ENCODE peak calls at places on chromosomes 13 and 19, in five cellular contexts. F, T, M, P and O are unnamed samples.

GRCh38 chr13:105213512-105213911 is 1322.0 kb downstream of the EFNB2 start:
- DNase-seq in F (no peak), T (no peak), M (no peak), P (no peak), O (no peak)

GRCh38 chr19:57437931-57438330 is 2.8 kb downstream of the ZNF749 start:
- DNase-seq in F (no peak), T (no peak), M (no peak), P (no peak), O (no peak)

GRCh38 chr19:1283207-1283916 is 2.3 kb upstream of the EFNA2 start:
- DNase-seq in F (no peak), T (no peak), M (no peak), P (no peak), O (no peak)

GRCh38 chr19:4260605-4261191 is 13.8 kb downstream of the YJU2 start:
- DNase-seq in F (no peak), T (no peak), M (no peak), P (no peak), O (no peak)

GRCh38 chr19:33397536-33398360 is 24.2 kb downstream of the CEBPG start:
- DNase-seq in F (no peak), T (no peak), M (no peak), P (peak), O (no peak)

GRCh38 chr13:105334211-105334610 is 1201.3 kb downstream of the EFNB2 start:
- DNase-seq in F (no peak), T (peak), M (no peak), P (no peak), O (no peak)

GRCh38 chr13:74067818-74068217 is 66.4 kb downstream of the KLF12 start:
- DNase-seq in F (no peak), T (no peak), M (no peak), P (no peak), O (no peak)

GRCh38 chr19:13726323-13726722 is 38.0 kb upstream of the MRI1 start:
- DNase-seq in F (no peak), T (no peak), M (no peak), P (no peak), O (no peak)

GRCh38 chr19:662207-662961 is 630 bp downstream of the RNF126 start:
- DNase-seq in F (peak), T (no peak), M (peak), P (peak), O (peak)

GRCh38 chr13:105545811-105546210 is 989.7 kb downstream of the EFNB2 start:
- DNase-seq in F (no peak), T (no peak), M (no peak), P (no peak), O (no peak)

GRCh38 chr19:5914358-5914774 is 312 bp downstream of the CAPS start:
- DNase-seq in F (no peak), T (no peak), M (no peak), P (peak), O (no peak)

GRCh38 chr13:109096101-109096500 is 466.7 kb downstream of the MYO16 start:
- DNase-seq in F (no peak), T (no peak), M (no peak), P (no peak), O (no peak)

GRCh38 chr19:11414544-11414943 is 4.6 kb downstream of the RGL3 start:
- DNase-seq in F (no peak), T (no peak), M (no peak), P (peak), O (no peak)

GRCh38 chr13:93450226-93450625 is 223.6 kb downstream of the GPC6 start:
- DNase-seq in F (no peak), T (peak), M (no peak), P (no peak), O (no peak)

GRCh38 chr13:80555796-80556195 is 214.9 kb upstream of the SPRY2 start:
- DNase-seq in F (no peak), T (no peak), M (no peak), P (no peak), O (no peak)

GRCh38 chr19:55641376-55642152 is 762 bp downstream of the ZNF580 start:
- DNase-seq in F (no peak), T (no peak), M (no peak), P (peak), O (no peak)

GRCh38 chr19:14081797-14082674 is 3.5 kb downstream of the C19orf67 start:
- DNase-seq in F (no peak), T (no peak), M (peak), P (peak), O (no peak)

GRCh38 chr19:17137417-17137816 is 61.8 kb downstream of the MYO9B start:
- DNase-seq in F (no peak), T (no peak), M (no peak), P (no peak), O (no peak)

GRCh38 chr19:38555200-38555599 is 62.6 kb downstream of the MAP4K1 start:
- DNase-seq in F (no peak), T (no peak), M (no peak), P (no peak), O (no peak)

GRCh38 chr13:51425410-51426042 is 27.3 kb downstream of the INTS6 start:
- DNase-seq in F (no peak), T (no peak), M (no peak), P (no peak), O (no peak)

GRCh38 chr19:17777840-17778620 is 16.9 kb upstream of the B3GNT3 start:
- DNase-seq in F (no peak), T (no peak), M (peak), P (peak), O (peak)

GRCh38 chr19:5536337-5536894 is 31.3 kb downstream of the TINCR start:
- DNase-seq in F (no peak), T (no peak), M (peak), P (peak), O (no peak)

GRCh38 chr13:62294210-62294609 is 878.6 kb upstream of the PCDH20 start:
- DNase-seq in F (no peak), T (no peak), M (no peak), P (no peak), O (no peak)

GRCh38 chr19:58395979-58396627 is 647 bp downstream of the RNF225 start:
- DNase-seq in F (no peak), T (no peak), M (no peak), P (no peak), O (no peak)

GRCh38 chr13:31092631-31093030 is 69.1 kb downstream of the HSPH1 start:
- DNase-seq in F (no peak), T (no peak), M (no peak), P (no peak), O (no peak)

GRCh38 chr13:31090921-31091624 is 70.6 kb downstream of the HSPH1 start:
- DNase-seq in F (no peak), T (no peak), M (no peak), P (peak), O (no peak)

GRCh38 chr13:31089649-31090048 is 72.1 kb downstream of the HSPH1 start:
- DNase-seq in F (no peak), T (no peak), M (no peak), P (no peak), O (no peak)

GRCh38 chr13:31090096-31090495 is 71.6 kb downstream of the HSPH1 start:
- DNase-seq in F (no peak), T (no peak), M (no peak), P (no peak), O (no peak)

GRCh38 chr13:31088826-31089420 is 72.8 kb downstream of the HSPH1 start:
- DNase-seq in F (no peak), T (no peak), M (no peak), P (no peak), O (no peak)
- TF ChIP-seq CTCF in F (no peak), T (no peak), M (no peak), P (no peak), O (no peak)

GRCh38 chr19:49616945-49617344 is 23.0 kb downstream of the RRAS start:
- DNase-seq in F (no peak), T (no peak), M (no peak), P (no peak), O (no peak)

GRCh38 chr19:49613374-49613773 is 22.4 kb downstream of the PRR12 start:
- DNase-seq in F (no peak), T (no peak), M (no peak), P (no peak), O (no peak)

GRCh38 chr19:49616532-49616931 is 23.4 kb downstream of the RRAS start:
- DNase-seq in F (no peak), T (no peak), M (no peak), P (no peak), O (no peak)

GRCh38 chr19:49615861-49616260 is 24.1 kb downstream of the RRAS start:
- DNase-seq in F (no peak), T (no peak), M (no peak), P (peak), O (no peak)

GRCh38 chr19:49614096-49614857 is 23.3 kb downstream of the PRR12 start:
- DNase-seq in F (peak), T (peak), M (no peak), P (peak), O (no peak)
- TF ChIP-seq CTCF in F (no peak), T (no peak), M (no peak), P (no peak), O (no peak)

GRCh38 chr19:35142531-35143230 is 374 bp upstream of the FXYD7 start:
- DNase-seq in F (peak), T (no peak), M (peak), P (no peak), O (peak)
- TF ChIP-seq CTCF in F (peak), T (peak), M (no peak), P (peak), O (no peak)

GRCh38 chr19:51195316-51195586 is 29.6 kb upstream of the CD33 start:
- DNase-seq in F (no peak), T (no peak), M (no peak), P (no peak), O (no peak)
- TF ChIP-seq CTCF in F (no peak), T (no peak), M (no peak), P (no peak), O (no peak)

GRCh38 chr13:76036176-76036575 is 400.0 kb downstream of the LMO7 start:
- DNase-seq in F (no peak), T (no peak), M (no peak), P (no peak), O (no peak)

GRCh38 chr13:76043882-76044281 is 407.8 kb downstream of the LMO7 start:
- DNase-seq in F (no peak), T (no peak), M (no peak), P (no peak), O (no peak)

GRCh38 chr13:76035711-76036110 is 399.6 kb downstream of the LMO7 start:
- DNase-seq in F (no peak), T (no peak), M (no peak), P (no peak), O (no peak)

GRCh38 chr13:76038920-76039716 is 403.0 kb downstream of the LMO7 start:
- DNase-seq in F (no peak), T (no peak), M (no peak), P (no peak), O (no peak)
- TF ChIP-seq CTCF in F (no peak), T (no peak), M (no peak), P (no peak), O (no peak)

DNA sequence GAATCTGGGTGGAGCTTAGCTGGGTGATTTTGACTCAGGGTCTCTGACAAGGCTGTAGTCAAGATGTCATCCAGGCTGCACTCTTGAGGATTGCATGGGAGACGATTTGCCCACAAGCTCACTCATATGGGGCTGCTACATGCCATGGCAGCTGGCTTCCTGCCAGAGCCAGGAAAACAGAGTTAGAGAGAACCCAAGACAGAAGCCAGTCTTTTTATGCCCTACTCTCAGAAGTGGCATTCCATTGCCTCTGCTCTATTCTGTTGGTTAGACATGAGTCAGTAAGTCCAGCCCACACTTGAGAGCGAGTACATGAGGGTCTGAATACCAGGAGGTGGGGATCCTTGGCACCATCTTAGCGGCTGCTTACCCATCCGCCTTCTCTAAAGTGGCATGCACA is 9.5 kb downstream of the POLR1D start:
- DNase-seq in F (no peak), T (no peak), M (no peak), P (no peak), O (no peak)
- TF ChIP-seq CTCF in F (no peak), T (no peak), M (no peak), P (no peak), O (no peak)

GRCh38 chr13:110364081-110364480 is 57.0 kb downstream of the COL4A2 start:
- DNase-seq in F (no peak), T (no peak), M (no peak), P (no peak), O (no peak)
- TF ChIP-seq CTCF in F (no peak), T (no peak), M (no peak), P (no peak), O (no peak)

GRCh38 chr13:59680429-59681024 is 483.2 kb downstream of the DIAPH3 start:
- DNase-seq in F (no peak), T (no peak), M (no peak), P (no peak), O (no peak)

GRCh38 chr13:59679239-59679638 is 484.5 kb downstream of the DIAPH3 start:
- DNase-seq in F (no peak), T (no peak), M (no peak), P (no peak), O (no peak)

GRCh38 chr13:59674616-59675015 is 489.1 kb downstream of the DIAPH3 start:
- DNase-seq in F (no peak), T (no peak), M (no peak), P (no peak), O (no peak)

GRCh38 chr13:59677430-59677829 is 486.3 kb downstream of the DIAPH3 start:
- DNase-seq in F (no peak), T (no peak), M (no peak), P (no peak), O (no peak)

GRCh38 chr13:59677966-59678814 is 485.5 kb downstream of the DIAPH3 start:
- DNase-seq in F (no peak), T (peak), M (no peak), P (no peak), O (no peak)
- TF ChIP-seq CTCF in F (no peak), T (peak), M (peak), P (peak), O (no peak)

GRCh38 chr19:30222428-30222873 is 149.7 kb upstream of the ZNF536 start:
- DNase-seq in F (no peak), T (no peak), M (peak), P (peak), O (no peak)
- TF ChIP-seq CTCF in F (peak), T (peak), M (peak), P (peak), O (no peak)